ENCODE peak calls at places on chromosome 1, in five cellular contexts. P is activated CD4-positive, alpha-beta T cell treated with anti-CD3 and anti-CD28 coated beads, Interleukin-2, amount 50 U/mL, for 1 hour; I is H54; D is HTR-8/SVneo; W is GM12891. N is an unnamed sample.

GRCh38 chr1:18396247-18396646 is 84.5 kb upstream of the KLHDC7A start:
- DNase-seq in P (no peak), I (peak), D (no peak), W (no peak), N (no peak)

GRCh38 chr1:3880429-3881190 is 19.5 kb downstream of the C1orf174 start:
- DNase-seq in P (no peak), I (no peak), D (no peak), W (no peak), N (no peak)

GRCh38 chr1:46062651-46063319 is 69.6 kb downstream of the PIK3R3 start:
- DNase-seq in P (no peak), I (no peak), D (no peak), W (no peak), N (no peak)

GRCh38 chr1:6470132-6471085 is 4.4 kb upstream of the TNFRSF25 start:
- DNase-seq in P (no peak), I (no peak), D (no peak), W (no peak), N (no peak)

GRCh38 chr1:31761883-31762282 is 2.3 kb downstream of the ADGRB2 start:
- DNase-seq in P (no peak), I (no peak), D (no peak), W (no peak), N (no peak)

GRCh38 chr1:6956488-6957159 is 171.4 kb downstream of the CAMTA1 start:
- DNase-seq in P (no peak), I (no peak), D (no peak), W (no peak), N (no peak)

GRCh38 chr1:157626099-157626498 is 28.2 kb upstream of the FCRL4 start:
- DNase-seq in P (no peak), I (no peak), D (no peak), W (peak), N (peak)

GRCh38 chr1:236051107-236051885 is 13.6 kb downstream of the NID1 start:
- DNase-seq in P (no peak), I (no peak), D (no peak), W (no peak), N (no peak)

GRCh38 chr1:80217377-80217986 is 1211.0 kb upstream of the ADGRL4 start:
- DNase-seq in P (no peak), I (peak), D (peak), W (no peak), N (peak)

GRCh38 chr1:240122639-240123604 is 31.2 kb downstream of the FMN2 start:
- DNase-seq in P (peak), I (no peak), D (no peak), W (no peak), N (no peak)

GRCh38 chr1:150268706-150269403 is at the start of gene APH1A:
- DNase-seq in P (peak), I (peak), D (peak), W (peak), N (peak)

GRCh38 chr1:203038217-203038741 is 12.0 kb downstream of the PPFIA4 start:
- DNase-seq in P (no peak), I (peak), D (peak), W (peak), N (no peak)